ENCODE peak calls at places on chromosomes 12 and 14, in eight cellular contexts. Q is HCT116, S is GM23248, M is neural progenitor cell, H is SK-N-SH, X is GM23338, C is OCI-LY7, T is MM.1S. Y is an unnamed sample.

GRCh38 chr14:92635031-92635430 is 113.4 kb downstream of the LGMN start:
- DNase-seq in Q (no peak), S (no peak), M (no peak), H (no peak), X (no peak), C (no peak), T (no peak), Y (no peak)

GRCh38 chr12:10331642-10332239 is 24.1 kb downstream of the KLRD1 start:
- DNase-seq in Q (peak; percentile 56), S (peak; percentile 75), M (peak; percentile 72), H (peak; percentile 26), X (peak; percentile 72), C (peak; percentile 78), T (peak; percentile 50), Y (peak; percentile 67)

GRCh38 chr14:29821665-29822429 is 105.8 kb downstream of the PRKD1 start:
- DNase-seq in Q (no peak), S (no peak), M (no peak), H (no peak), X (no peak), C (no peak), T (no peak), Y (peak; percentile 5)

GRCh38 chr14:77139540-77140342 is 1.9 kb downstream of the ZDHHC22 start:
- DNase-seq in Q (peak; percentile 27), S (peak; percentile 53), M (peak; percentile 90), H (peak; percentile 90), X (peak; percentile 95), C (peak; percentile 43), T (no peak), Y (peak; percentile 52)

GRCh38 chr14:61401461-61401860 is 80.1 kb downstream of the PRKCH start:
- DNase-seq in Q (no peak), S (no peak), M (no peak), H (no peak), X (no peak), C (no peak), T (no peak), Y (no peak)

GRCh38 chr14:91399868-91400640 is 17.6 kb downstream of the CCDC88C start:
- DNase-seq in Q (no peak), S (no peak), M (no peak), H (no peak), X (peak; percentile 60), C (peak; percentile 58), T (peak; percentile 36), Y (no peak)

GRCh38 chr14:76647699-76648298 is 113.5 kb upstream of the VASH1 start:
- DNase-seq in Q (peak; percentile 48), S (peak; percentile 81), M (peak; percentile 82), H (peak; percentile 62), X (peak; percentile 90), C (peak; percentile 65), T (peak; percentile 36), Y (peak; percentile 71)

GRCh38 chr12:39846971-39847661 is 227.5 kb upstream of the ABCD2 start:
- DNase-seq in Q (no peak), S (peak; percentile 15), M (peak; percentile 39), H (no peak), X (peak; percentile 22), C (no peak), T (no peak), Y (no peak)

GRCh38 chr12:120944645-120945217 is 33.6 kb upstream of the HNF1A start:
- DNase-seq in Q (no peak), S (peak; percentile 60), M (peak; percentile 64), H (peak; percentile 71), X (peak; percentile 89), C (peak; percentile 51), T (peak; percentile 7), Y (peak; percentile 72)

GRCh38 chr14:65231286-65231980 is 129.1 kb upstream of the MAX start:
- DNase-seq in Q (no peak), S (no peak), M (no peak), H (no peak), X (no peak), C (no peak), T (no peak), Y (no peak)

GRCh38 chr14:79395061-79395460 is 816.2 kb downstream of the DIO2 start:
- DNase-seq in Q (no peak), S (peak; percentile 8), M (no peak), H (no peak), X (no peak), C (no peak), T (no peak), Y (no peak)

GRCh38 chr12:51721281-51721940 is 127.1 kb downstream of the FIGNL2 start:
- DNase-seq in Q (no peak), S (no peak), M (peak; percentile 65), H (peak; percentile 87), X (peak; percentile 90), C (no peak), T (no peak), Y (no peak)

GRCh38 chr14:85487215-85487614 is 42.7 kb upstream of the FLRT2 start:
- DNase-seq in Q (no peak), S (peak; percentile 90), M (no peak), H (no peak), X (no peak), C (no peak), T (no peak), Y (no peak)

GRCh38 chr14:69760810-69761209 is 6.1 kb upstream of the SRSF5 start:
- DNase-seq in Q (no peak), S (no peak), M (no peak), H (no peak), X (no peak), C (no peak), T (no peak), Y (no peak)

GRCh38 chr14:104428333-104428851 is 151.2 kb upstream of the C14orf180 start:
- DNase-seq in Q (no peak), S (no peak), M (no peak), H (no peak), X (no peak), C (no peak), T (no peak), Y (no peak)

GRCh38 chr14:70086685-70087379 is 101.9 kb downstream of the SLC8A3 start:
- DNase-seq in Q (peak; percentile 23), S (peak; percentile 62), M (peak; percentile 65), H (peak; percentile 22), X (peak; percentile 74), C (peak; percentile 24), T (peak; percentile 6), Y (peak; percentile 60)

GRCh38 chr12:65825573-65826512 is 1.6 kb downstream of the HMGA2 start:
- DNase-seq in Q (no peak), S (peak; percentile 74), M (peak; percentile 90), H (peak; percentile 41), X (peak; percentile 82), C (no peak), T (peak; percentile 39), Y (peak; percentile 14)

GRCh38 chr14:94548999-94549985 is 11.9 kb upstream of the SERPINA4 start:
- DNase-seq in Q (peak; percentile 28), S (peak; percentile 54), M (peak; percentile 83), H (peak; percentile 66), X (peak; percentile 90), C (peak; percentile 44), T (peak; percentile 21), Y (peak; percentile 54)
- TF ChIP-seq EZH2phosphoT487 in Q (no peak), S (no peak), M (no peak), H (no peak), X (no peak), C (no peak), T (no peak), Y (no peak)

GRCh38 chr12:69686731-69687130 is 12.4 kb downstream of the BEST3 start:
- DNase-seq in Q (no peak), S (no peak), M (no peak), H (no peak), X (no peak), C (no peak), T (peak; percentile 66), Y (no peak)

GRCh38 chr12:69687390-69687789 is 11.7 kb downstream of the BEST3 start:
- DNase-seq in Q (no peak), S (peak; percentile 34), M (no peak), H (no peak), X (no peak), C (no peak), T (no peak), Y (no peak)

GRCh38 chr12:69689638-69690037 is 9.5 kb downstream of the BEST3 start:
- DNase-seq in Q (no peak), S (no peak), M (peak; percentile 70), H (no peak), X (peak; percentile 50), C (no peak), T (no peak), Y (no peak)

GRCh38 chr12:69688021-69688420 is 11.1 kb downstream of the BEST3 start:
- DNase-seq in Q (no peak), S (peak; percentile 5), M (peak; percentile 17), H (no peak), X (peak; percentile 30), C (no peak), T (no peak), Y (peak; percentile 75)

DNA sequence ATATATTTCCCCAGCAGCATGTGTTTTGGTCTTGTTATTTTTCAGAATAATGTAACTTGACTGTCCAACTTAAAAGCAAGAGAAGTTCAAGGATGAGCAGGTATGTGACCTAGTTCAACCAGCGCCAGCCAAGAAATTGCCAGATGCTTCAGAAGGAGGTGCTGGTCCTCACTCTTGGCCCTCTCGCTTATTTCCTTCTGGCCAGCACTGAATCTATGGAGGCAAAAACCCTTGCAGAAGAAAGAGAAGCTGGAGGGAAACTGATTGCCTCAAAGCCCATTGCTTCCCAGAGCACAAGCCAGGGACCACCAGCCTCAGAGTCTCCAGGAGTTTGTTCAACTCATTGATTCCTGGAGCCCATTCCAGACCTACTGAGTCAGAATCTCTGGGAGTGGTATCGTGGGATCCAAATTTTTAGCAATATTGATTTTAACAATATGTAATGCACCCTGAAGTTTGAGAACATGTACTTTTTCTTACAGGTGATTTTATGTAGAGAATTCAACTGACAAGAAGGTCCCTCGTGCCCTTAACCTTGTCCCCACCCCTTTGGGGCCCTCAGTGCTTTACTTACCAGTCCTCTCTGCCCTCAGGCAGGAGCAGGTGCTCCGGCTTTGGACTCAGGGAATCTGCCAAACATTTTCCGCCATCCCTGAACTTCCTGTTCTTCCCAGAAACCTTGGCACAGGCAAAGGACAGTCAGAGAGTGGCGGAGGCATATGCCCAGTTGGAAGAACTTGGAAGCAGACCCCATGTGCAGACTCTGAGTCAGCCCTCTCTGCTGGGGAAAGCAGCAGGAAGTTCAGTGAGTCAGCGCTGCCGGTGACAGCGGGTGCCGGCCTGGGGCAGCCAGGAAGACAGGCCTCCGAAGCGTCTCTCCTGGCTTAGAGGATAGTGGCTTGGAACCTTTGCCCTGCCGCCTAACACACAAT is 10.3 kb downstream of the BEST3 start:
- DNase-seq in Q (peak; percentile 80), S (peak; percentile 95), M (peak; percentile 68), H (peak; percentile 23), X (peak; percentile 57), C (no peak), T (no peak), Y (peak; percentile 97)
- TF ChIP-seq EZH2phosphoT487 in Q (no peak), S (no peak), M (peak; percentile 8), H (no peak), X (no peak), C (no peak), T (no peak), Y (no peak)

DNA sequence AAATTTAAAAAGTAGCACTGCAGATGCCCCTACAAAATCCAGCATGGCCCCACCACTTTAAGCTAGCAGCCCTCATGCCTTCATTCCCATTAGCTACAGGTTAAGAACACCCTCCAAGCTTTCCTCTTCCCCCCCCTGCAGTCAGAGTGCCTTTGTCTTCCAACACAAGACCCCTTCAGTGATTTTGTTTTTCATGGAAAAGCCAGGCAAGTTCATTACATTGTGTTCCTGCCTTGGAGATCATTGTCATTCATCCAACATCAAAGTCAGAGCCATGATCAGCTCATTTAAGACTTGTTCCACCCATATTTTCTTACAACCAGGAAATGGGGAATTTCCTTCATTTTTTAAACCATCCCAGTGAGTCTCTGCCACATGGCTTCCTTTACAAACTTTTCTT is 765.5 kb downstream of the MED13L start:
- DNase-seq in Q (no peak), S (no peak), M (peak; percentile 34), H (no peak), X (peak; percentile 12), C (no peak), T (no peak), Y (no peak)
- TF ChIP-seq EZH2phosphoT487 in Q (no peak), S (no peak), M (no peak), H (no peak), X (no peak), C (no peak), T (no peak), Y (no peak)

GRCh38 chr14:52988153-52988552 is 37.3 kb upstream of the FERMT2 start:
- DNase-seq in Q (no peak), S (no peak), M (no peak), H (no peak), X (no peak), C (no peak), T (no peak), Y (no peak)
- TF ChIP-seq EZH2phosphoT487 in Q (no peak), S (no peak), M (no peak), H (no peak), X (no peak), C (no peak), T (no peak), Y (no peak)